ENCODE peak calls at places on chromosomes 13 and 19, in nine cellular contexts. F is stimulated activated CD4-positive, alpha-beta T cell treated with anti-CD3 and anti-CD28 coated beads, Interleukin-4, amount 100 ng/mL, for 1 hour; K is fibroblast of pulmonary artery; E is NCI-H2081; W is hippocampal formation; Y is B cell; U is endodermal cell; S is amniotic stem cell; X is AG04450. M is an unnamed sample.

GRCh38 chr13:113291997-113292862 is 4.8 kb upstream of the LAMP1 start:
- DNase-seq in F (peak), K (no peak), E (no peak), W (no peak), Y (peak), U (peak), S (no peak), X (no peak), M (peak)

GRCh38 chr19:32581704-32582164 is 744 bp downstream of the PDCD5 start:
- DNase-seq in F (no peak), K (peak), E (no peak), W (peak), Y (no peak), U (peak), S (peak), X (peak), M (peak)

GRCh38 chr13:21061077-21061945 is at the start of gene LATS2:
- DNase-seq in F (peak), K (peak), E (peak), W (peak), Y (peak), U (peak), S (peak), X (peak), M (peak)

GRCh38 chr13:104143760-104144406 is 1077.7 kb upstream of the SLC10A2 start:
- DNase-seq in F (no peak), K (no peak), E (peak), W (no peak), Y (no peak), U (peak), S (no peak), X (no peak), M (peak)

GRCh38 chr13:85254641-85255040 is 544.6 kb downstream of the SLITRK6 start:
- DNase-seq in F (no peak), K (no peak), E (no peak), W (no peak), Y (no peak), U (no peak), S (no peak), X (no peak), M (no peak)

GRCh38 chr19:31448221-31448657 is 99.0 kb upstream of the TSHZ3 start:
- DNase-seq in F (no peak), K (peak), E (no peak), W (no peak), Y (no peak), U (no peak), S (no peak), X (peak), M (no peak)

GRCh38 chr13:39148513-39148961 is 110.3 kb downstream of the NHLRC3 start:
- DNase-seq in F (no peak), K (peak), E (peak), W (no peak), Y (no peak), U (peak), S (no peak), X (no peak), M (no peak)

GRCh38 chr13:96848275-96848674 is 146.0 kb downstream of the OXGR1 start:
- DNase-seq in F (no peak), K (no peak), E (no peak), W (no peak), Y (no peak), U (no peak), S (no peak), X (no peak), M (no peak)

GRCh38 chr19:2271516-2272103 is 10.4 kb downstream of the PEAK3 start:
- DNase-seq in F (no peak), K (peak), E (no peak), W (no peak), Y (no peak), U (no peak), S (peak), X (no peak), M (peak)

GRCh38 chr19:11346104-11346940 is at the start of the genes CCDC159 and TMEM205:
- DNase-seq in F (peak), K (peak), E (peak), W (peak), Y (peak), U (peak), S (peak), X (peak), M (peak)

GRCh38 chr19:10420444-10421239 is at the start of gene PDE4A:
- DNase-seq in F (peak), K (peak), E (peak), W (no peak), Y (peak), U (peak), S (no peak), X (no peak), M (peak)

GRCh38 chr13:73039201-73040108 is 19.4 kb upstream of the KLF5 start:
- DNase-seq in F (no peak), K (no peak), E (peak), W (no peak), Y (no peak), U (peak), S (no peak), X (no peak), M (no peak)

GRCh38 chr19:13149628-13150186 is 468 bp downstream of the STX10 start:
- DNase-seq in F (no peak), K (peak), E (peak), W (no peak), Y (no peak), U (peak), S (no peak), X (no peak), M (peak)

GRCh38 chr13:102311901-102312300 is 89.9 kb downstream of the FGF14 start:
- DNase-seq in F (no peak), K (no peak), E (no peak), W (no peak), Y (no peak), U (no peak), S (no peak), X (no peak), M (no peak)

GRCh38 chr13:106468207-106468606 is 67.3 kb downstream of the EFNB2 start:
- DNase-seq in F (no peak), K (no peak), E (no peak), W (peak), Y (no peak), U (peak), S (no peak), X (no peak), M (no peak)

GRCh38 chr13:110345701-110346100 is 38.6 kb downstream of the COL4A2 start:
- DNase-seq in F (no peak), K (no peak), E (no peak), W (no peak), Y (no peak), U (no peak), S (no peak), X (no peak), M (no peak)